ENCODE peak calls at places on chromosomes 1 and 21, in ten cellular contexts. X is RWPE1; G is stimulated activated CD4-positive, alpha-beta T cell treated with anti-CD3 and anti-CD28 coated beads, TNF-alpha, amount 100 ng/mL, for 1 hour; B is AG09309; S is lung microvascular endothelial cell; N is iPS DF 19.7; E is NCI-H1105; M is RPMI8226; A is NCI-H187; T is AG20443. W is an unnamed sample.
A peak's percentile ranks its signal among the peaks of the same experiment; 100 is the strongest.

GRCh38 chr1:182259229-182259872 is 132.2 kb downstream of the GLUL start:
- DNase-seq in X (no peak), M (peak; percentile 98), T (peak; percentile 68), E (no peak), S (no peak), N (no peak), A (no peak), G (no peak), B (peak; percentile 56), W (peak; percentile 95)

GRCh38 chr21:41482321-41482720 is 25.6 kb downstream of the TMPRSS2 start:
- DNase-seq in X (no peak), S (peak; percentile 12), G (no peak), B (no peak), T (no peak), N (no peak), E (no peak), A (no peak), M (no peak), W (peak; percentile 59)

GRCh38 chr1:47794081-47794480 is 203.1 kb downstream of the TRABD2B start:
- DNase-seq in B (no peak), E (no peak), T (no peak), X (no peak), G (no peak), A (no peak), M (no peak), S (no peak), N (no peak), W (no peak)

GRCh38 chr1:201311356-201312011 is 28.2 kb downstream of the PKP1 start:
- DNase-seq in A (no peak), T (no peak), G (no peak), M (no peak), X (peak; percentile 84), B (no peak), N (no peak), S (peak; percentile 25), E (no peak), W (no peak)

GRCh38 chr1:151612506-151613274 is 840 bp downstream of the SNX27 start:
- DNase-seq in T (peak; percentile 50), X (peak; percentile 24), S (peak; percentile 14), M (peak; percentile 33), G (peak; percentile 12), N (no peak), B (no peak), A (no peak), E (peak; percentile 7), W (peak; percentile 16)

GRCh38 chr21:17921579-17922530 is 102.7 kb upstream of the C21orf91 start:
- DNase-seq in S (peak; percentile 96), T (peak; percentile 50), G (no peak), X (peak; percentile 87), E (peak; percentile 2), B (peak; percentile 44), M (no peak), A (no peak), N (no peak), W (peak; percentile 91)

GRCh38 chr1:99919221-99919620 is 50.6 kb upstream of the SLC35A3 start:
- DNase-seq in N (no peak), G (no peak), X (no peak), E (no peak), S (no peak), A (no peak), M (no peak), B (no peak), T (no peak), W (peak; percentile 8)

GRCh38 chr1:150022357-150022756 is 11.8 kb upstream of the OTUD7B start:
- DNase-seq in G (no peak), B (no peak), X (no peak), N (peak; percentile 17), M (peak; percentile 42), A (peak; percentile 90), S (no peak), E (no peak), T (no peak), W (no peak)

GRCh38 chr1:153354515-153355193 is 3.0 kb upstream of the S100A9 start:
- DNase-seq in X (no peak), S (no peak), T (no peak), M (no peak), A (no peak), N (no peak), G (no peak), E (no peak), B (no peak), W (no peak)

GRCh38 chr1:211353562-211354212 is 27.1 kb downstream of the TRAF5 start:
- DNase-seq in G (no peak), E (no peak), T (no peak), A (no peak), M (no peak), N (no peak), B (no peak), S (no peak), X (no peak), W (no peak)

GRCh38 chr21:17925000-17925610 is 105.9 kb upstream of the C21orf91 start:
- DNase-seq in E (peak; percentile 59), A (peak; percentile 62), T (peak; percentile 72), G (no peak), X (peak; percentile 73), B (peak; percentile 5), M (peak; percentile 78), S (peak; percentile 80), N (peak; percentile 48), W (peak; percentile 51)

GRCh38 chr1:218616681-218617080 is 271.5 kb downstream of the TGFB2 start:
- DNase-seq in T (no peak), M (no peak), G (no peak), S (no peak), X (no peak), B (no peak), E (no peak), A (no peak), N (no peak), W (no peak)

GRCh38 chr1:84598846-84599741 is 24.9 kb upstream of the CTBS start:
- DNase-seq in E (no peak), X (peak; percentile 52), A (no peak), G (no peak), B (peak; percentile 40), T (peak; percentile 44), M (no peak), S (peak; percentile 29), N (no peak), W (peak; percentile 59)

GRCh38 chr1:109399326-109399957 is 1.7 kb upstream of the SORT1 start:
- DNase-seq in M (peak; percentile 65), S (peak; percentile 80), N (no peak), T (peak; percentile 37), G (no peak), X (peak; percentile 45), B (no peak), E (peak; percentile 70), A (peak; percentile 9), W (peak; percentile 56)

GRCh38 chr1:66399888-66400529 is 133.9 kb upstream of the SGIP1 start:
- DNase-seq in G (no peak), X (no peak), A (no peak), N (no peak), S (no peak), T (no peak), M (no peak), E (no peak), B (no peak), W (peak; percentile 26)

GRCh38 chr1:63294797-63295594 is 27.4 kb upstream of the FOXD3 start:
- DNase-seq in M (no peak), A (no peak), G (no peak), X (no peak), S (no peak), T (no peak), N (peak; percentile 94), B (no peak), E (no peak), W (no peak)

GRCh38 chr1:234915923-234916675 is 212.5 kb downstream of the TOMM20 start:
- DNase-seq in N (no peak), S (peak; percentile 83), E (no peak), M (no peak), A (no peak), T (no peak), B (peak; percentile 60), X (no peak), G (no peak), W (peak; percentile 45)

GRCh38 chr1:18805925-18806849 is 53.3 kb downstream of the TAS1R2 start:
- DNase-seq in X (no peak), G (no peak), M (no peak), A (no peak), T (peak; percentile 65), S (no peak), B (no peak), N (no peak), E (no peak), W (peak; percentile 56)

GRCh38 chr1:35764283-35764682 is 5.5 kb downstream of the CLSPN start:
- DNase-seq in A (no peak), N (no peak), S (no peak), G (no peak), E (no peak), X (no peak), B (no peak), M (no peak), T (no peak), W (no peak)

GRCh38 chr1:154502066-154502741 is at the start of the genes SHE and TDRD10:
- DNase-seq in T (peak; percentile 43), X (no peak), E (no peak), A (no peak), G (no peak), S (peak; percentile 85), N (no peak), M (no peak), B (no peak), W (no peak)

GRCh38 chr1:209641216-209642181 is 10.7 kb downstream of the LAMB3 start:
- DNase-seq in G (no peak), E (no peak), M (peak; percentile 34), B (no peak), T (no peak), S (no peak), X (no peak), A (no peak), N (no peak), W (peak; percentile 48)

GRCh38 chr1:206878456-206878855 is 13.0 kb downstream of the IL20 start:
- DNase-seq in N (no peak), S (no peak), G (no peak), B (no peak), A (no peak), T (no peak), E (no peak), X (no peak), M (no peak), W (no peak)

GRCh38 chr21:43269461-43269860 is 100.7 kb downstream of the CRYAA start:
- DNase-seq in A (no peak), G (no peak), X (no peak), N (no peak), T (no peak), S (no peak), B (no peak), E (no peak), M (peak; percentile 45), W (no peak)

GRCh38 chr1:115765091-115765490 is 3.4 kb downstream of the CASQ2 start:
- DNase-seq in G (no peak), S (no peak), A (no peak), M (no peak), E (no peak), X (no peak), B (no peak), T (no peak), N (no peak), W (no peak)

GRCh38 chr1:91804546-91805023 is 81.4 kb downstream of the TGFBR3 start:
- DNase-seq in B (no peak), T (no peak), G (peak; percentile 17), A (no peak), M (no peak), X (peak; percentile 22), S (no peak), E (no peak), N (no peak), W (peak; percentile 67)

GRCh38 chr1:7702365-7702764 is 68.7 kb upstream of the VAMP3 start:
- DNase-seq in A (peak; percentile 5), T (no peak), X (no peak), S (no peak), M (no peak), G (no peak), N (no peak), E (peak; percentile 47), B (no peak), W (no peak)

GRCh38 chr1:206833741-206834140 is 31.7 kb upstream of the IL20 start:
- DNase-seq in E (peak; percentile 34), S (no peak), M (peak; percentile 93), B (no peak), X (no peak), G (no peak), T (no peak), A (peak; percentile 77), N (no peak), W (no peak)

GRCh38 chr1:235206533-235207201 is 45.6 kb upstream of the RBM34 start:
- DNase-seq in E (no peak), B (no peak), G (no peak), S (no peak), M (no peak), A (no peak), T (no peak), X (no peak), N (no peak), W (peak; percentile 1)